ENCODE peak calls at places on chromosomes 5 and 9, in seven cellular contexts. A, N, O, G, E, S and R are unnamed samples.

GRCh38 chr5:134176523-134177196 is at the start of gene SKP1:
- DNase-seq in A (peak), N (peak), O (peak), G (peak), E (peak), S (peak), R (peak)

GRCh38 chr5:20678814-20679298 is 690.9 kb upstream of the CDH18 start:
- DNase-seq in A (no peak), N (no peak), O (no peak), G (no peak), E (no peak), S (no peak), R (no peak)

GRCh38 chr5:21063146-21063545 is 1075.1 kb upstream of the CDH18 start:
- DNase-seq in A (no peak), N (no peak), O (no peak), G (no peak), E (no peak), S (no peak), R (no peak)

GRCh38 chr5:35087971-35088370 is 40.2 kb upstream of the AGXT2 start:
- DNase-seq in A (no peak), N (no peak), O (no peak), G (no peak), E (no peak), S (no peak), R (no peak)

GRCh38 chr9:4494337-4494736 is 4.1 kb downstream of the SLC1A1 start:
- DNase-seq in A (no peak), N (no peak), O (no peak), G (no peak), E (no peak), S (no peak), R (no peak)

GRCh38 chr5:157020508-157021213 is 38.3 kb downstream of the HAVCR1 start:
- DNase-seq in A (no peak), N (no peak), O (no peak), G (no peak), E (no peak), S (no peak), R (no peak)

GRCh38 chr9:130417602-130418001 is 27.2 kb upstream of the ASS1 start:
- DNase-seq in A (no peak), N (no peak), O (no peak), G (peak), E (no peak), S (no peak), R (no peak)

GRCh38 chr5:37867634-37868033 is 27.8 kb upstream of the GDNF start:
- DNase-seq in A (no peak), N (no peak), O (no peak), G (no peak), E (no peak), S (no peak), R (no peak)

GRCh38 chr9:18442629-18443491 is 31.1 kb upstream of the ADAMTSL1 start:
- DNase-seq in A (peak), N (peak), O (peak), G (peak), E (peak), S (peak), R (no peak)